ENCODE peak calls at places on chromosomes 7 and 10, in five cellular contexts. A, D, Q, G and B are unnamed samples.

GRCh38 chr7:107937514-107937913 is 46.5 kb downstream of the DLD start:
- DNase-seq in A (no peak), D (no peak), Q (no peak), G (no peak), B (no peak)

GRCh38 chr10:126439947-126440346 is 51.7 kb upstream of the ADAM12 start:
- DNase-seq in A (no peak), D (no peak), Q (no peak), G (no peak), B (no peak)

GRCh38 chr10:132068431-132069121 is 2.8 kb downstream of the JAKMIP3 start:
- DNase-seq in A (no peak), D (no peak), Q (no peak), G (no peak), B (no peak)

GRCh38 chr10:106705576-106706526 is 458.7 kb downstream of the SORCS1 start:
- DNase-seq in A (peak), D (peak), Q (peak), G (peak), B (peak)

GRCh38 chr7:134562136-134562535 is 13.2 kb downstream of the AKR1B15 start:
- DNase-seq in A (no peak), D (no peak), Q (peak), G (no peak), B (no peak)

GRCh38 chr7:66167773-66168367 is 37.3 kb upstream of the TPST1 start:
- DNase-seq in A (no peak), D (no peak), Q (peak), G (no peak), B (no peak)

GRCh38 chr7:33849004-33849403 is 56.3 kb upstream of the BMPER start:
- DNase-seq in A (no peak), D (no peak), Q (peak), G (no peak), B (no peak)

GRCh38 chr10:125000366-125001312 is 58.7 kb downstream of the ZRANB1 start:
- DNase-seq in A (peak), D (peak), Q (peak), G (no peak), B (peak)

GRCh38 chr10:70324341-70324861 is 40.6 kb upstream of the NPFFR1 start:
- DNase-seq in A (peak), D (no peak), Q (no peak), G (no peak), B (no peak)

GRCh38 chr7:100509213-100509612 is 25.5 kb downstream of the NYAP1 start:
- DNase-seq in A (peak), D (no peak), Q (peak), G (no peak), B (peak)

GRCh38 chr10:68559872-68560200 is 301 bp upstream of the TET1 start:
- DNase-seq in A (peak), D (no peak), Q (no peak), G (no peak), B (no peak)

GRCh38 chr10:68560916-68561691 is 967 bp downstream of the TET1 start:
- DNase-seq in A (peak), D (peak), Q (peak), G (peak), B (no peak)

GRCh38 chr10:68559251-68559650 is 886 bp upstream of the TET1 start:
- DNase-seq in A (no peak), D (no peak), Q (peak), G (no peak), B (no peak)

GRCh38 chr10:68561804-68562649 is 1.9 kb downstream of the TET1 start:
- DNase-seq in A (no peak), D (peak), Q (no peak), G (no peak), B (no peak)

GRCh38 chr10:68560201-68560915 is at the start of gene TET1:
- DNase-seq in A (peak), D (peak), Q (peak), G (peak), B (peak)
- TF ChIP-seq POLR2A in A (peak), D (peak), Q (peak), G (no peak), B (no peak)

DNA sequence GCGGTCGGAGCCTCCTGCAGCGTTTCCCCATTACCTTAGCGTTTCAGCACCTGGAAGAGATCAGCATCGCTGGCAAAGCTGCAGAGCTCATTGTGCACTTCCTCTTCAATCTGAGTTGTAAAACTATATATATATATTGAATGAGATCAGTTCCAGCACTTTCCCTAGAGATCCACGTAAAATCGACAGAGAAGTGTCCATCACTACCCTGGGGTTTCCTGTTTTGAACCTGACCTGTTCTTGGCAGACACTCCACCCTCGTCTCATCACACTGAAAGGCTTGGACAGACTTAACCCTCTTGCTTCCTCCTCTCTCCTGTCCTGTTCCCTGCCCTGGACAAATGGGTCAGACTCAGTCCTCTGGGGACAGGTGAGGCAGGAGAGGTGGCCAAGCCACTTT is 83.6 kb upstream of the KDM7A start:
- DNase-seq in A (no peak), D (peak), Q (no peak), G (no peak), B (no peak)
- H3K4me3 ChIP-seq in A (no peak), D (no peak), Q (no peak), G (peak), B (no peak)

DNA sequence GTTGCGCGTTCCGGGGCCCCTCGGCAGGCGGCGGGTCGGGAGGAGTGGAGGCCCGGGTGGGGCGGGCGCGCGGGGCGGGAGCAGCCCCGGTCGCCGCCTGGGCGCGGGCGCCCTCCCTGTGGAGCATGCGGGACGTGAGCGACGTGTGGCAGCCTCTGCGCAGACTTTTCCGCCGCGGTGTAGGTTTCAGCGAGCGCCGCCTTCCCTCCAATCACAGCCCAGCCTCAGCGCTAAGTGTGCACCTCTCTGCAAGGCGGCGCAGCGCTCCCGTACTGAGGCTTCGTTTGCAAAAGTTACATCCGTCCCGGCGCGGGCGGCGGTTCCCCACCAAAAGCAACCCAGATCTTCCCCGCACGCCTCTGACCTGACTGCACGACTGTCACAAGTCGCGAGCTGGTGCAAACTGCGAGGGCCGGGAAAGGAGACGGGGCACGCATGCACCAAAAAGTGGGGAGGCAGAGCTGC is 1.2 kb upstream of the PFKFB3 start:
- DNase-seq in A (peak), D (peak), Q (peak), G (peak), B (peak)
- TF ChIP-seq POLR2A in A (no peak), D (no peak), Q (no peak), G (peak), B (no peak)

DNA sequence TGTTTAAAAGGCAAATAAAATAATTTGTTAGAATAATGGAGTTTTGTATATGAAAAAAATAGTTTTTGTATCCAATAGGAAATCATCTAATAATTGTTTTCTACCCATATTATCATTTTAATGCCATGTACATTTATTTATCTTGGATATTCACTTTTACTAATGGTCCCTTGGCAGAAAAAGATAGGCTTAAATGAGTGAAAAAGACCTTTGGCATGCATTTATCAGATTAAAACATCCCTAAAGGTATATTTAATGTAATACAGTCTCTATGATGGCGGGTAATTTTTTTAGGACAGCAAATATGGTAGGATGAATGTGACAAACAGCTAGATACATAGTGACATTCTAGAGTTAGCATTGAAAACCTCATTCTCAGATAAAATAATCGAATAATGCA is 175.4 kb upstream of the PLXDC2 start:
- DNase-seq in A (no peak), D (no peak), Q (no peak), G (no peak), B (no peak)
- H3K4me3 ChIP-seq in A (no peak), D (no peak), Q (no peak), G (no peak), B (no peak)

GRCh38 chr10:72248477-72249151 is 25.1 kb upstream of the DDIT4 start:
- DNase-seq in A (peak), D (peak), Q (no peak), G (peak), B (peak)
- TF ChIP-seq POLR2A in A (peak), D (peak), Q (no peak), G (peak), B (peak)